ENCODE peak calls at places on chromosomes 5 and 9, in four cellular contexts. J is stimulated activated CD8-positive, alpha-beta memory T cell treated with anti-CD3 and anti-CD28 coated beads, Interleukin-15, amount 100 ng/mL, for 4 hours; V is astrocyte of the hippocampus; Z is fibroblast of the conjunctiva. N is an unnamed sample.

GRCh38 chr9:98740226-98740881 is 31.6 kb upstream of the GABBR2 start:
- DNase-seq in V (no peak), Z (no peak), J (no peak), N (no peak)

GRCh38 chr9:88537743-88538055 is 2.7 kb downstream of the NXNL2 start:
- DNase-seq in J (no peak), V (peak), Z (peak), N (peak)

GRCh38 chr5:119439140-119439625 is 13.1 kb upstream of the HSD17B4 start:
- DNase-seq in V (no peak), J (no peak), Z (no peak), N (no peak)

GRCh38 chr9:68538200-68538599 is 2.5 kb downstream of the TMEM252 start:
- DNase-seq in V (no peak), Z (no peak), J (no peak), N (peak)

GRCh38 chr9:93911871-93912554 is 43.1 kb downstream of the BARX1 start:
- DNase-seq in V (no peak), Z (no peak), J (no peak), N (no peak)

GRCh38 chr5:111735829-111736228 is 21.2 kb downstream of the NREP start:
- DNase-seq in V (peak), J (no peak), Z (peak), N (peak)

GRCh38 chr5:10469253-10470030 is 27.8 kb downstream of the ROPN1L start:
- DNase-seq in J (no peak), V (peak), Z (no peak), N (no peak)

GRCh38 chr9:13110766-13111400 is 168.6 kb downstream of the MPDZ start:
- DNase-seq in Z (no peak), V (peak), J (no peak), N (peak)

GRCh38 chr5:80275347-80275746 is 19.5 kb upstream of the SERINC5 start:
- DNase-seq in J (no peak), V (peak), Z (no peak), N (peak)

GRCh38 chr5:78287833-78288232 is 6.7 kb downstream of the AP3B1 start:
- DNase-seq in V (peak), J (no peak), Z (peak), N (peak)

GRCh38 chr9:106771618-106772017 is 91.3 kb upstream of the ZNF462 start:
- DNase-seq in V (peak), Z (no peak), J (no peak), N (no peak)

GRCh38 chr5:95699337-95699736 is 16.5 kb upstream of the SPATA9 start:
- DNase-seq in Z (no peak), J (no peak), V (no peak), N (no peak)

GRCh38 chr5:14581333-14581890 is at the start of gene OTULINL:
- DNase-seq in Z (peak), V (peak), J (peak), N (no peak)

GRCh38 chr5:128408622-128409021 is 129.4 kb downstream of the FBN2 start:
- DNase-seq in J (no peak), Z (no peak), V (peak), N (peak)

GRCh38 chr9:71668717-71669116 is 99.6 kb downstream of the CEMIP2 start:
- DNase-seq in Z (no peak), J (no peak), V (no peak), N (no peak)

GRCh38 chr5:140637722-140638473 is 1.4 kb upstream of the TMCO6 start:
- DNase-seq in Z (no peak), J (no peak), V (no peak), N (no peak)

GRCh38 chr5:89303033-89303480 is 420.1 kb upstream of the MEF2C start:
- DNase-seq in J (no peak), Z (no peak), V (no peak), N (peak)

N was measured in renal cortical epithelial cell.